ENCODE peak calls at places on chromosome 21, in four cellular contexts. Y is prostate gland, Q is AG10803, Z is hepatocyte. K is an unnamed sample.

GRCh38 chr21:46323227-46323709 is 402 bp downstream of the C21orf58 start:
- DNase-seq in Z (peak), Q (no peak), Y (no peak), K (no peak)

GRCh38 chr21:46320331-46320801 is 3.3 kb downstream of the C21orf58 start:
- DNase-seq in Z (no peak), Y (no peak), Q (no peak), K (no peak)

GRCh38 chr21:36704281-36704957 is 5.5 kb downstream of the SIM2 start:
- DNase-seq in Y (no peak), Z (no peak), Q (no peak), K (no peak)

GRCh38 chr21:26169611-26170470 is 729 bp downstream of the APP start:
- DNase-seq in Y (peak), Q (peak), Z (peak), K (peak)

GRCh38 chr21:35352066-35352770 is 303.1 kb upstream of the RUNX1 start:
- DNase-seq in Y (no peak), Q (peak), Z (no peak), K (no peak)

GRCh38 chr21:45724345-45724961 is 80.9 kb downstream of the PCBP3 start:
- DNase-seq in Q (no peak), Z (no peak), Y (no peak), K (no peak)

GRCh38 chr21:16667395-16667794 is 845.4 kb upstream of the CXADR start:
- DNase-seq in Y (no peak), Q (no peak), Z (no peak), K (no peak)

GRCh38 chr21:34825101-34825500 is 156.3 kb downstream of the CLIC6 start:
- DNase-seq in Y (no peak), Q (no peak), Z (no peak), K (no peak)

GRCh38 chr21:35198982-35199732 is 150.1 kb upstream of the RUNX1 start:
- DNase-seq in Y (no peak), Q (no peak), Z (no peak), K (no peak)

GRCh38 chr21:33985117-33986050 is 69.8 kb upstream of the ATP5PO start:
- DNase-seq in Z (no peak), Q (no peak), Y (no peak), K (no peak)

GRCh38 chr21:45704311-45705108 is 61.0 kb downstream of the PCBP3 start:
- DNase-seq in Q (no peak), Y (no peak), Z (no peak), K (no peak)

GRCh38 chr21:25338415-25338814 is 268.9 kb downstream of the MRPL39 start:
- DNase-seq in Q (no peak), Y (no peak), Z (no peak), K (no peak)

GRCh38 chr21:27831821-27832569 is 865.1 kb upstream of the ADAMTS5 start:
- DNase-seq in Y (no peak), Q (peak), Z (no peak), K (no peak)

GRCh38 chr21:21309510-21309909 is 311.3 kb downstream of the NCAM2 start:
- DNase-seq in Y (no peak), Q (no peak), Z (no peak), K (no peak)

GRCh38 chr21:32461503-32461902 is 49.0 kb downstream of the EVA1C start:
- DNase-seq in Y (no peak), Z (no peak), Q (no peak), K (no peak)

GRCh38 chr21:46119565-46120271 is 21.8 kb downstream of the COL6A2 start:
- DNase-seq in Y (no peak), Z (no peak), Q (no peak), K (no peak)

GRCh38 chr21:45482899-45483821 is 59.1 kb downstream of the SLC19A1 start:
- DNase-seq in Z (no peak), Q (no peak), Y (no peak), K (no peak)

GRCh38 chr21:39062196-39062900 is 120.9 kb downstream of the PSMG1 start:
- DNase-seq in Z (no peak), Y (no peak), Q (no peak), K (no peak)

GRCh38 chr21:39064325-39065012 is 118.8 kb downstream of the PSMG1 start:
- DNase-seq in Z (no peak), Q (no peak), Y (no peak), K (no peak)

GRCh38 chr21:39063517-39063916 is 119.7 kb downstream of the PSMG1 start:
- DNase-seq in Z (no peak), Y (no peak), Q (no peak), K (no peak)

GRCh38 chr21:39060485-39061099 is 122.7 kb downstream of the PSMG1 start:
- DNase-seq in Y (no peak), Q (no peak), Z (no peak), K (no peak)

DNA sequence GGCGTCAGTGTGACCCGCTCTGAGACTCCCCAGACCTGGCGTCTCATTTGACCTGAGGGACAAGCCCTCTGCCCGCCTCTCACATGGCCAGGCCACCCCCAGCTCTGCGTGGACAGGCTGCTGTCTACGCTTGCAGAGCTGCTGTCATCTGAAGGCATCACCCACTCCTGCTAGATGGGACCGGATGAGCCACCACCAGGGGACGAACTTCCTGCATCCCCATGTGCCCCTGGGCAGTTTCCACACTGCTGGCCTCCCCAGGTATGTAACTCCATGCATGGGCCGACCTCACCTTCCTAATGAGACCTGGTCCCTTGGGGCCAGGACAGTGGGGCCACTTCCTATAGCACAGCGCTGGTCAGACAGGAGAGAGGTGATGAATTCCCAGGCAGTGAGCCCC is 121.5 kb downstream of the PSMG1 start:
- DNase-seq in Y (no peak), Z (no peak), Q (no peak), K (no peak)
- TF ChIP-seq CTCF in Y (no peak), Z (no peak), Q (no peak), K (no peak)

DNA sequence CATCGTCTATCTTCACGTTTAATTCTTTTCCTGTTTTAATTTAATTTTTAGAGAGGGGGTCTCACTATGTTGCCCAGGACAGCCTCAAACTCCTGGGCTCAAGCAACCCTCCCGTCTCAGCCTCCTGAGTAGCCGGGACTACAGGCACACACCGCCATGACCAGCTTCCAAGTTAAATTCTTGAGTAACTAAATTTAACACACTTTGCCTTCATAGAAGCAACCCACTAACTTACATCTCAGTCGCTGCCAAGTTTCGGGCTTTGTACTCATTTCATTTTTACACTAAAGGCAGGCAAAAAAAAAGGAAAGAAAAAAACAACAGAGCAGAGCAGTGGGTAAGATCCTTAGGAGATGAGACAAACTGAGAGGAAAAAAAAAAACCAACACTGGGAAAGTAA is 3.6 kb downstream of the TIAM1 start:
- DNase-seq in Q (no peak), Z (no peak), Y (no peak), K (no peak)
- TF ChIP-seq CTCF in Q (no peak), Z (no peak), Y (no peak), K (no peak)

GRCh38 chr21:15063081-15063820 is 1.5 kb downstream of the NRIP1 start:
- DNase-seq in Z (peak), Q (no peak), Y (no peak), K (no peak)

GRCh38 chr21:15063821-15064575 is 802 bp downstream of the NRIP1 start:
- DNase-seq in Y (peak), Q (peak), Z (peak), K (peak)

GRCh38 chr21:15061747-15062146 is 3.1 kb downstream of the NRIP1 start:
- DNase-seq in Q (no peak), Z (no peak), Y (no peak), K (no peak)

GRCh38 chr21:15061284-15061683 is 3.5 kb downstream of the NRIP1 start:
- DNase-seq in Y (no peak), Q (no peak), Z (no peak), K (no peak)

DNA sequence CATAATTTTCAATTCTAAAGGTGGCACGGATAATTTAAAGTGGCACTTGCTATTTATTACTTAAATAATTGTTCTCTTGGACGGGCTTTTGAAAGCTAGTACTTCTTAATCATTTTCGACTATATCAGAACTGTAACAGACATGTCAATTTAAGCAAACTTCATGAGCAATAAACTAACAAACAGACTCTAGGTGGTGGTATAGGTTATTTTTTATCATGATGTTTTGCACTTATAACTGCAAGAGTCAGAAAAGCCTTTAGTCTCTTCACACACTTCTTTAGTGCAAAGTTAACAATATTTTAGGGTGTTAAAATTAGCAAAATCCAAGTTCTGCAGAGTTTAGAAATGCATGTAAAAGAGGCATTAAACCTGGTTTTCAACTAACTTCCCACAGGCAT is 2.2 kb downstream of the NRIP1 start:
- DNase-seq in Z (no peak), Q (no peak), Y (no peak), K (no peak)
- TF ChIP-seq CTCF in Z (peak), Q (peak), Y (no peak), K (no peak)

DNA sequence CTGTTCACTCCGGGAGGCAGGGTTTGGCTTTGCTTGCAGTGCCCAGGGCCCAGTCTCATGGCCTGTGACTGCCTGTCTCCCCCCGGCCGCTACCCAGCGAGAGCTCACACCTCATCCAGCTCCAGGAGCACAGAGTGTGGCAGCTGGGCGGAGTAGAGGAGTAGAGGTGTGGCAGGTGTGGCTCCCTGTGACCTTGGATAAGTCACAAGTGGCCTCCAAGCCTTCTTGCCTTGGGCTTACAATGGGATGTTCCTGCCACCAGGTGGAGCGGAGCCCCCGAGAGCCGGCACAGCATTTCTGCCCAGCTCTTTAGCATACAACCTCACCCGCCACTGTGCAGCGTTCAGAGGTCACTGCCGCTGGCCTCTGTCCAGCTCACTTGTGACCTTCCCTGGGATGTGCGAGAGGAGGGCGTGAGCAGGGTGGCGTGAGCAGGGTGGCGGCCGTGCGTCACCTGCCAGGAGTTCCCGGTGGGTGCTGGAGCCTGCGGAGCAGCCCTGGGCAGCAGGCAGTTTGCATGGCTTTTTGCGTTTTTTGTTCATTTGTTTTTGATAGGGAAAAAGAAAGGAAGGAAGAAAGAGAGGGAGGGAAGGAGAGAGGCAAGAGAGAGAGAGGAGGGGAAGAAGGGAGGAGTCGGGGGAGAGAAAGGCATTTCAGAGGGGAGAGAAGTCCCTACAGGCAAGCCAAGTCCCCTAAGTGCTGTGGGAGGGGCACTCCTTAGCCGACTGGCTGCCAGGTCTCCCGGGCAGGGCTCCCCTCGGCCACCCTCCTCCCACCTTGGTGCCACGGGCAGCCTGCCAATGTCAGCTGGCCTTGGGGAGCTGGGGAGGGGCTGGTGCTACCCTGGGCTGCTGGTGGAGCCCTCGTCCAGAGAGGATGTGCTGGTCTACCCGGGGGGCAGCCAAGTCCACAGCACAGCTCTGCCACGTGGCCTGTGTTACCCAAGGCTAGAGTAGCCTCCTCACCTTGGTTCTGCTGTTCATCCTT is 42.6 kb downstream of the CRYAA start:
- DNase-seq in Z (peak), Q (no peak), Y (peak), K (peak)
- TF ChIP-seq CTCF in Z (peak), Q (peak), Y (peak), K (no peak)

GRCh38 chr21:43281661-43282357 is 113.0 kb downstream of the CRYAA start:
- DNase-seq in Z (no peak), Y (no peak), Q (no peak), K (no peak)
- TF ChIP-seq CTCF in Z (no peak), Y (no peak), Q (no peak), K (no peak)

DNA sequence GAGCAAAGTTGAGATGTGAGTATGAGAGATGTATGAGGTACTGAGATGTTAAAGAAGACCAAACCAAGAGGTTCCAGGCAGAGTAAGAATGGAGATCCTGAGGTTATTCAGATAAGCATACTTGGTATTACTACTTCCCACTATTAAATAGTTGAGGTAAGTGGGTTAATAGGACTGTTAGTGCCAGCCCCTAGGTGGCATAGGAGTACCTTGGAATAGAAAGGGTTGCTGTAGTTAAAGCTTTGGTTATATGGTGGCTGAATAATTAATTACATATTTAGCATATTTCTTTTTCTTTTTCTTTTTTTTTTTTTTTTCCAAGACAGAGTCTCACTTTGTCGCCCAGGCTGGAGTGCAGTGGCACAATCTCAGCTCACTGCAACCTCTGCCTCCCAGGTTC is 397.9 kb upstream of the TMPRSS15 start:
- DNase-seq in Q (no peak), Y (no peak), Z (peak), K (no peak)
- TF ChIP-seq CTCF in Q (no peak), Y (no peak), Z (peak), K (no peak)

K was measured in Calu3.